ENCODE peak calls at places on chromosomes 12 and 14, in four cellular contexts. O is CD4-positive, alpha-beta memory T cell; T is NCI-H1105; V is fibroblast of mammary gland. N is an unnamed sample.

GRCh38 chr12:88665051-88665450 is 84.8 kb upstream of the KITLG start:
- DNase-seq in O (no peak), V (peak; percentile 78), T (no peak), N (no peak)

GRCh38 chr14:92603309-92604257 is 90.0 kb downstream of the RIN3 start:
- DNase-seq in T (peak; percentile 27), V (peak; percentile 71), O (peak; percentile 59), N (peak; percentile 69)

GRCh38 chr12:54591001-54591591 is 2.6 kb upstream of the PPP1R1A start:
- DNase-seq in O (no peak), V (peak; percentile 22), T (no peak), N (no peak)

GRCh38 chr14:94129758-94130414 is 482 bp upstream of the IFI27L2 start:
- DNase-seq in V (peak; percentile 75), O (peak; percentile 23), T (peak; percentile 73), N (peak; percentile 86)

GRCh38 chr12:85549658-85550057 is 269.6 kb downstream of the ALX1 start:
- DNase-seq in T (no peak), O (no peak), V (no peak), N (no peak)

GRCh38 chr14:98647754-98648153 is 624.2 kb downstream of the BCL11B start:
- DNase-seq in T (no peak), V (no peak), O (no peak), N (no peak)

GRCh38 chr12:124418791-124419190 is 123.9 kb downstream of the RFLNA start:
- DNase-seq in O (no peak), T (no peak), V (no peak), N (no peak)

GRCh38 chr14:67526676-67527459 is 6.2 kb upstream of the PLEKHH1 start:
- DNase-seq in O (peak; percentile 30), V (peak; percentile 54), T (peak; percentile 31), N (peak; percentile 71)

GRCh38 chr14:65566820-65567522 is 154.4 kb downstream of the FUT8 start:
- DNase-seq in T (no peak), O (no peak), V (no peak), N (no peak)

GRCh38 chr14:51614707-51615106 is 37.0 kb upstream of the FRMD6 start:
- DNase-seq in T (peak; percentile 60), O (no peak), V (peak; percentile 71), N (no peak)

GRCh38 chr12:92304335-92305066 is 158.9 kb upstream of the BTG1 start:
- DNase-seq in V (peak; percentile 35), T (no peak), O (no peak), N (no peak)

GRCh38 chr12:67151891-67152290 is 117.3 kb upstream of the CAND1 start:
- DNase-seq in T (no peak), V (no peak), O (no peak), N (no peak)

GRCh38 chr12:750356-751191 is 1.8 kb upstream of the WNK1 start:
- DNase-seq in O (no peak), V (no peak), T (no peak), N (no peak)

GRCh38 chr12:89756638-89757321 is 48.1 kb upstream of the ATP2B1 start:
- DNase-seq in O (peak; percentile 59), T (no peak), V (peak; percentile 100), N (peak; percentile 23)

GRCh38 chr12:9604288-9604687 is 3.4 kb downstream of the KLRB1 start:
- DNase-seq in V (peak; percentile 11), T (no peak), O (no peak), N (no peak)

GRCh38 chr14:92106095-92106937 is at the start of gene ATXN3:
- DNase-seq in O (peak; percentile 95), T (peak; percentile 98), V (peak; percentile 99), N (peak; percentile 99)